ENCODE peak calls at places on chromosomes 7 and 10, in seven cellular contexts. One of them, this sample, is unnamed. For H3K4me1, the result is how much of the 10 kb centered on the place peaks cover.

GRCh38 chr7:139382439-139382838 is 22.7 kb downstream of the LUC7L2 start:
- DNase-seq in cardiac muscle cell: no peak
- DNase-seq in A549: no peak
- DNase-seq in spleen: no peak
- DNase-seq in endodermal cell: no peak
- DNase-seq in HepG2: no peak
- DNase-seq in heart right ventricle: no peak
- DNase-seq in this sample: no peak

GRCh38 chr10:121698336-121698735 is 100.1 kb upstream of the FGFR2 start:
- DNase-seq in cardiac muscle cell: no peak
- DNase-seq in A549: no peak
- DNase-seq in spleen: no peak
- DNase-seq in endodermal cell: no peak
- DNase-seq in HepG2: no peak
- DNase-seq in heart right ventricle: no peak
- DNase-seq in this sample: no peak

GRCh38 chr10:95234951-95235350 is 40.9 kb downstream of the ACSM6 start:
- DNase-seq in cardiac muscle cell: no peak
- DNase-seq in A549: no peak
- DNase-seq in spleen: no peak
- DNase-seq in endodermal cell: no peak
- DNase-seq in HepG2: no peak
- DNase-seq in heart right ventricle: no peak
- DNase-seq in this sample: no peak

GRCh38 chr7:19353158-19353557 is 207.9 kb upstream of the FERD3L start:
- DNase-seq in cardiac muscle cell: no peak
- DNase-seq in A549: no peak
- DNase-seq in spleen: no peak
- DNase-seq in endodermal cell: no peak
- DNase-seq in HepG2: no peak
- DNase-seq in heart right ventricle: no peak
- DNase-seq in this sample: no peak

GRCh38 chr7:137879357-137880158 is 32.8 kb upstream of the DGKI start:
- DNase-seq in cardiac muscle cell: peak
- DNase-seq in A549: no peak
- DNase-seq in spleen: peak
- DNase-seq in endodermal cell: peak
- DNase-seq in HepG2: no peak
- DNase-seq in heart right ventricle: no peak
- DNase-seq in this sample: no peak

GRCh38 chr7:143126146-143126545 is 5.7 kb upstream of the PIP start:
- DNase-seq in cardiac muscle cell: peak
- DNase-seq in A549: peak
- DNase-seq in spleen: no peak
- DNase-seq in endodermal cell: no peak
- DNase-seq in HepG2: no peak
- DNase-seq in heart right ventricle: no peak
- DNase-seq in this sample: no peak

GRCh38 chr7:26815452-26815851 is 48.9 kb downstream of the SKAP2 start:
- DNase-seq in cardiac muscle cell: no peak
- DNase-seq in A549: no peak
- DNase-seq in spleen: no peak
- DNase-seq in endodermal cell: no peak
- DNase-seq in HepG2: no peak
- DNase-seq in heart right ventricle: no peak
- DNase-seq in this sample: no peak

GRCh38 chr7:8197994-8198698 is 63.8 kb downstream of the ICA1 start:
- DNase-seq in cardiac muscle cell: no peak
- DNase-seq in A549: no peak
- DNase-seq in spleen: no peak
- DNase-seq in endodermal cell: no peak
- DNase-seq in HepG2: no peak
- DNase-seq in heart right ventricle: no peak
- DNase-seq in this sample: no peak

GRCh38 chr10:131997366-131998049 is 15.8 kb upstream of the BNIP3 start:
- DNase-seq in cardiac muscle cell: peak
- DNase-seq in A549: peak
- DNase-seq in spleen: peak
- DNase-seq in endodermal cell: peak
- DNase-seq in HepG2: peak
- DNase-seq in heart right ventricle: peak
- DNase-seq in this sample: no peak

GRCh38 chr10:70479626-70480253 is 1.2 kb downstream of the PALD1 start:
- DNase-seq in cardiac muscle cell: no peak
- DNase-seq in A549: no peak
- DNase-seq in spleen: no peak
- DNase-seq in endodermal cell: no peak
- DNase-seq in HepG2: no peak
- DNase-seq in heart right ventricle: no peak
- DNase-seq in this sample: no peak
- H3K4me1 ChIP-seq in cardiac muscle cell: under half
- H3K4me1 ChIP-seq in A549: under half
- H3K4me1 ChIP-seq in spleen: half or more
- H3K4me1 ChIP-seq in endodermal cell: under half
- H3K4me1 ChIP-seq in HepG2: under half
- H3K4me1 ChIP-seq in heart right ventricle: half or more
- H3K4me1 ChIP-seq in this sample: under half

GRCh38 chr7:101869901-101870290 is 52.5 kb downstream of the CUX1 start:
- DNase-seq in cardiac muscle cell: no peak
- DNase-seq in A549: no peak
- DNase-seq in spleen: no peak
- DNase-seq in endodermal cell: no peak
- DNase-seq in HepG2: no peak
- DNase-seq in heart right ventricle: no peak
- DNase-seq in this sample: no peak

GRCh38 chr7:101874028-101874427 is 56.6 kb downstream of the CUX1 start:
- DNase-seq in cardiac muscle cell: peak
- DNase-seq in A549: no peak
- DNase-seq in spleen: no peak
- DNase-seq in endodermal cell: no peak
- DNase-seq in HepG2: no peak
- DNase-seq in heart right ventricle: no peak
- DNase-seq in this sample: no peak

GRCh38 chr7:101870361-101871062 is 53.1 kb downstream of the CUX1 start:
- DNase-seq in cardiac muscle cell: no peak
- DNase-seq in A549: peak
- DNase-seq in spleen: no peak
- DNase-seq in endodermal cell: peak
- DNase-seq in HepG2: peak
- DNase-seq in heart right ventricle: no peak
- DNase-seq in this sample: no peak

GRCh38 chr7:101869026-101869900 is 51.8 kb downstream of the CUX1 start:
- DNase-seq in cardiac muscle cell: no peak
- DNase-seq in A549: no peak
- DNase-seq in spleen: no peak
- DNase-seq in endodermal cell: peak
- DNase-seq in HepG2: no peak
- DNase-seq in heart right ventricle: no peak
- DNase-seq in this sample: no peak

GRCh38 chr7:101871351-101871750 is 53.9 kb downstream of the CUX1 start:
- DNase-seq in cardiac muscle cell: no peak
- DNase-seq in A549: no peak
- DNase-seq in spleen: peak
- DNase-seq in endodermal cell: no peak
- DNase-seq in HepG2: no peak
- DNase-seq in heart right ventricle: no peak
- DNase-seq in this sample: no peak
- TF ChIP-seq CTCF in cardiac muscle cell: no peak
- TF ChIP-seq CTCF in A549: no peak
- TF ChIP-seq CTCF in spleen: no peak
- TF ChIP-seq CTCF in endodermal cell: no peak
- TF ChIP-seq CTCF in HepG2: no peak
- TF ChIP-seq CTCF in heart right ventricle: no peak
- TF ChIP-seq CTCF in this sample: no peak

DNA sequence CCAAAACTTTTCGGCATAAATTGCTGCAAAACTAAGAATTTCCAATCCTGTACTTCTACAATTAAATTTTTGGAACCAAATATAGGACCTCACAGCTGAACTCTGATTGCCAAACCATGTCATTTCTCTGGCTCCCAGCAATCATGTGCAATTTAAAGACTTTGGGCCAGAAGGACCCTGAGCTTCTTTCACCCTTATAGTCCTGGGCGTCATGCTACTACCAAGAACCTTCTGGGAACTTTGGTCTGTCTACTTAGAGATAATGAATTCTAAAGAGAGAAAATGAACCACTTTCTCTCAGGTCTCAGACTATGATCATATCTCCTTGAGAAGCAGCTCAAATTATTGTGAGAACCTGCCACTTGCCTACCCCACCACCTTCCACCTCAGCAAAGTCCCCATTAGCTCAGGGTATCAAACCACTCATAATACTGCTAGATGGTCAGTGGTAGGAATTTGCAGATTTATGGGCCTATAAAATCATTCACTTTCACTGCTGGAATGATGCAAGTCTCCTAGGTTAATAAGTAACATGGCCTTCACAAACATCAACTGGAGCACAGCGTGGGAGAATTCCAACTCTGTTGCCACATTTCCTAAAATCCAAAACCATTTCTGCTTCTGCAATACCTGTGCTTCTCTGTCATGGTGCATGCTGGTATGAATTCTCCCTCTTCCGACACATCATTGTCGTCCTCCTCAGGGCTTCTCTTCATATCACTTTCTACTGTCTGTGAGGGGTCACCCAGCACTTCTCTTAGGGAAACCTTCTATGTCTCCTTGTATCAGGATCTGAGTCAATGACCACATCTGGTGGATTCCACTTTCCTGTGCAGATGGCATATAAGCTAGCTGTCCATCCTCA is 6.6 kb upstream of the WDR91 start:
- DNase-seq in cardiac muscle cell: no peak
- DNase-seq in A549: peak
- DNase-seq in spleen: no peak
- DNase-seq in endodermal cell: no peak
- DNase-seq in HepG2: peak
- DNase-seq in heart right ventricle: no peak
- DNase-seq in this sample: no peak
- H3K27ac ChIP-seq in cardiac muscle cell: no peak
- H3K27ac ChIP-seq in A549: peak
- H3K27ac ChIP-seq in spleen: no peak
- H3K27ac ChIP-seq in endodermal cell: no peak
- H3K27ac ChIP-seq in HepG2: peak
- H3K27ac ChIP-seq in heart right ventricle: no peak
- H3K27ac ChIP-seq in this sample: no peak

DNA sequence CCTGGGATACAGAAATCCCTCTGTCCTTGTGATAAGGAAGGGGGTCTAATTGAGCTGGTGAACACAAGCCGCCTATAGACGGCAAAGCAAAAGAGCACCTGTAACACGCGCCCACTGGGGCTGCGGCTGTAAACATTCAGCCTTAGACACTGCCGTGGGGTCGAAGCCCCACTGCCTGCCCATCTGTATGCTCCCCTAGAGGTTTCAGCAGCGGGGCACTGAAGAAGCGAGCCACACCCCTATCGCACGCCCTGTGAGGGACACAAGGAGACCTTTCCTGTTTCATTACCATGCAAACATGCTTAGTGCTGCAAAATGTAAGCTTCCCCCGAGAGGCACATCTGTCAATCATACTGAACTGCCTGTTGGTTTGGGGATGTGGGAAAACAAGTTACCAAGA is 82.1 kb downstream of the NRP1 start:
- DNase-seq in cardiac muscle cell: no peak
- DNase-seq in A549: no peak
- DNase-seq in spleen: no peak
- DNase-seq in endodermal cell: no peak
- DNase-seq in HepG2: no peak
- DNase-seq in heart right ventricle: no peak
- DNase-seq in this sample: no peak
- H3K4me1 ChIP-seq in cardiac muscle cell: under half
- H3K4me1 ChIP-seq in A549: half or more
- H3K4me1 ChIP-seq in spleen: under half
- H3K4me1 ChIP-seq in endodermal cell: under half
- H3K4me1 ChIP-seq in HepG2: half or more
- H3K4me1 ChIP-seq in heart right ventricle: half or more
- H3K4me1 ChIP-seq in this sample: under half

DNA sequence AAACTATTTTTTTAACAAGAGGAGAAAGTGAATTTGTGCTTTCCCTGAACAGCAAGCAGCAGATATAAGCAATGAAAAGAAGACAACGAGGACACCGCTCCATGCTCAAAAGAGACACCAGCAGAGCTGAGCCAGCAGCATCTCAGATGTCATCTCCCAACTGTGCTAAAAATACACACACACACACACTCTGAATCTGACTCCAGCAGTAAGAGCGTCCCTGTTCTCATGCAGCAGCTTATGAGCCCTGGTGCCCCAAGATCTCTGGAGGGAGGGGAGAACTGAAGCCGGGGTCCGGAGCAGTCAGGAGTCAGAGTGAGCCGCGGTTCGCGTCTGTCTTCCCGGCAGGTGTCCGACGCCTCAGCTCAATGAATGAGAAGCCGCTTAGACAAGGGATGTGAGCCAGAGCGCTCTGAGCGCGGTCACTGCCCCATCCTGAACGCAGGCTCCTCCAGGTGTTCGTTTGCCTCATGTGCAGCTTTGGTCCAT is 49.2 kb downstream of the SVIL start:
- DNase-seq in cardiac muscle cell: peak
- DNase-seq in A549: peak
- DNase-seq in spleen: no peak
- DNase-seq in endodermal cell: peak
- DNase-seq in HepG2: no peak
- DNase-seq in heart right ventricle: no peak
- DNase-seq in this sample: no peak
- TF ChIP-seq CTCF in cardiac muscle cell: no peak
- TF ChIP-seq CTCF in A549: no peak
- TF ChIP-seq CTCF in spleen: no peak
- TF ChIP-seq CTCF in endodermal cell: peak
- TF ChIP-seq CTCF in HepG2: no peak
- TF ChIP-seq CTCF in heart right ventricle: peak
- TF ChIP-seq CTCF in this sample: no peak

GRCh38 chr10:116353817-116354216 is 29.6 kb downstream of the CCDC172 start:
- DNase-seq in cardiac muscle cell: no peak
- DNase-seq in A549: no peak
- DNase-seq in spleen: no peak
- DNase-seq in endodermal cell: no peak
- DNase-seq in HepG2: no peak
- DNase-seq in heart right ventricle: no peak
- DNase-seq in this sample: no peak
- H3K27ac ChIP-seq in cardiac muscle cell: no peak
- H3K27ac ChIP-seq in A549: no peak
- H3K27ac ChIP-seq in spleen: no peak
- H3K27ac ChIP-seq in endodermal cell: no peak
- H3K27ac ChIP-seq in HepG2: no peak
- H3K27ac ChIP-seq in heart right ventricle: no peak
- H3K27ac ChIP-seq in this sample: no peak

DNA sequence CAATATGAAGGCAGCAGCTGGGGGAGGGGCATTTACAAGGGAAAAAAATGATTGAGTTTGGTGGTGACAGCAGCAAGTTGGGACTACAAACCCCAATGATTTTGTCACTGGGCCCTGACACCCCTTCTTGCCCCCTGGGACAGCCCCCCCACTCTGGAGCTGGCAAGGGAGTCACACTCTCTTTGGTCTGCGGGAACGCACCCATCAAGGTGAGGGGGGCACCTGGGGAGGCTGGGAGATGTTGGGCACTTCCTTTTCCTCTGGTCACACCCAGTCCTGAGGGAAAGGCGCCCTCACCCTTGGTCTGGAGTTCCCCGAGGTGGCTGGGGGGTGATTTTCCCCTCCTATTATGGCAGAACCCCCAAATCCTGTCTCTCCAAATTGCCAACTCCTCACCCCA is 24.4 kb downstream of the EPHB4 start:
- DNase-seq in cardiac muscle cell: no peak
- DNase-seq in A549: no peak
- DNase-seq in spleen: no peak
- DNase-seq in endodermal cell: no peak
- DNase-seq in HepG2: no peak
- DNase-seq in heart right ventricle: no peak
- DNase-seq in this sample: no peak
- H3K4me1 ChIP-seq in cardiac muscle cell: under half
- H3K4me1 ChIP-seq in A549: half or more
- H3K4me1 ChIP-seq in spleen: half or more
- H3K4me1 ChIP-seq in endodermal cell: under half
- H3K4me1 ChIP-seq in HepG2: half or more
- H3K4me1 ChIP-seq in heart right ventricle: under half
- H3K4me1 ChIP-seq in this sample: under half

This sample was measured in CD8-positive, alpha-beta T cell.